ENCODE peak calls at places on chromosomes 4 and X, in five cellular contexts. One of them, this sample, is unnamed. For H3K36me3, the result is how much of the 10 kb centered on the place peaks cover.

GRCh38 chrX:13647709-13648212 is 5.2 kb upstream of the TCEANC start:
- DNase-seq in breast epithelium: no peak
- DNase-seq in uterus: peak
- DNase-seq in gastrocnemius medialis: no peak
- DNase-seq in prostate gland: no peak
- DNase-seq in this sample: peak

GRCh38 chr4:102103368-102103767 is 241.9 kb downstream of the SLC39A8 start:
- DNase-seq in breast epithelium: no peak
- DNase-seq in uterus: no peak
- DNase-seq in gastrocnemius medialis: no peak
- DNase-seq in prostate gland: no peak
- DNase-seq in this sample: no peak

GRCh38 chr4:87122252-87122651 is 98.2 kb downstream of the KLHL8 start:
- DNase-seq in breast epithelium: peak
- DNase-seq in uterus: no peak
- DNase-seq in gastrocnemius medialis: peak
- DNase-seq in prostate gland: peak
- DNase-seq in this sample: no peak

GRCh38 chr4:152877868-152878267 is 58.3 kb upstream of the FHDC1 start:
- DNase-seq in breast epithelium: no peak
- DNase-seq in uterus: no peak
- DNase-seq in gastrocnemius medialis: no peak
- DNase-seq in prostate gland: no peak
- DNase-seq in this sample: no peak

GRCh38 chrX:139120760-139121159 is 409.2 kb upstream of the FGF13 start:
- DNase-seq in breast epithelium: no peak
- DNase-seq in uterus: no peak
- DNase-seq in gastrocnemius medialis: no peak
- DNase-seq in prostate gland: no peak
- DNase-seq in this sample: no peak

GRCh38 chrX:2188316-2188715 is 312.5 kb downstream of the DHRSX start:
- DNase-seq in breast epithelium: no peak
- DNase-seq in uterus: no peak
- DNase-seq in gastrocnemius medialis: no peak
- DNase-seq in prostate gland: no peak
- DNase-seq in this sample: no peak

GRCh38 chr4:112061418-112061817 is 83.8 kb upstream of the FAM241A start:
- DNase-seq in breast epithelium: no peak
- DNase-seq in uterus: no peak
- DNase-seq in gastrocnemius medialis: no peak
- DNase-seq in prostate gland: no peak
- DNase-seq in this sample: no peak

GRCh38 chr4:141387299-141387698 is 166.6 kb downstream of the ZNF330 start:
- DNase-seq in breast epithelium: no peak
- DNase-seq in uterus: no peak
- DNase-seq in gastrocnemius medialis: no peak
- DNase-seq in prostate gland: no peak
- DNase-seq in this sample: no peak

GRCh38 chrX:15789979-15790765 is at the start of gene ZRSR2:
- DNase-seq in breast epithelium: peak
- DNase-seq in uterus: peak
- DNase-seq in gastrocnemius medialis: peak
- DNase-seq in prostate gland: peak
- DNase-seq in this sample: peak

GRCh38 chr4:11632015-11632414 is 203.3 kb upstream of the HS3ST1 start:
- DNase-seq in breast epithelium: no peak
- DNase-seq in uterus: no peak
- DNase-seq in gastrocnemius medialis: no peak
- DNase-seq in prostate gland: no peak
- DNase-seq in this sample: no peak

GRCh38 chrX:110056419-110056818 is 53.5 kb downstream of the TMEM164 start:
- DNase-seq in breast epithelium: no peak
- DNase-seq in uterus: no peak
- DNase-seq in gastrocnemius medialis: no peak
- DNase-seq in prostate gland: no peak
- DNase-seq in this sample: no peak

GRCh38 chr4:168163106-168163505 is 70.8 kb downstream of the ANXA10 start:
- DNase-seq in breast epithelium: no peak
- DNase-seq in uterus: no peak
- DNase-seq in gastrocnemius medialis: no peak
- DNase-seq in prostate gland: no peak
- DNase-seq in this sample: no peak

GRCh38 chr4:113452868-113453620 is 308.5 kb downstream of the CAMK2D start:
- DNase-seq in breast epithelium: no peak
- DNase-seq in uterus: peak
- DNase-seq in gastrocnemius medialis: no peak
- DNase-seq in prostate gland: no peak
- DNase-seq in this sample: no peak

GRCh38 chrX:650801-651200 is 20.2 kb downstream of the SHOX start:
- DNase-seq in breast epithelium: no peak
- DNase-seq in uterus: no peak
- DNase-seq in gastrocnemius medialis: no peak
- DNase-seq in prostate gland: no peak
- DNase-seq in this sample: no peak

GRCh38 chrX:649166-649565 is 18.6 kb downstream of the SHOX start:
- DNase-seq in breast epithelium: no peak
- DNase-seq in uterus: no peak
- DNase-seq in gastrocnemius medialis: no peak
- DNase-seq in prostate gland: no peak
- DNase-seq in this sample: no peak

GRCh38 chrX:653316-653715 is 22.7 kb downstream of the SHOX start:
- DNase-seq in breast epithelium: no peak
- DNase-seq in uterus: no peak
- DNase-seq in gastrocnemius medialis: no peak
- DNase-seq in prostate gland: no peak
- DNase-seq in this sample: no peak

GRCh38 chrX:651922-652775 is 21.6 kb downstream of the SHOX start:
- DNase-seq in breast epithelium: no peak
- DNase-seq in uterus: no peak
- DNase-seq in gastrocnemius medialis: no peak
- DNase-seq in prostate gland: no peak
- DNase-seq in this sample: no peak

GRCh38 chrX:650274-650673 is 19.7 kb downstream of the SHOX start:
- DNase-seq in breast epithelium: no peak
- DNase-seq in uterus: no peak
- DNase-seq in gastrocnemius medialis: no peak
- DNase-seq in prostate gland: no peak
- DNase-seq in this sample: no peak
- TF ChIP-seq POLR2A in breast epithelium: no peak
- TF ChIP-seq POLR2A in uterus: no peak
- TF ChIP-seq POLR2A in gastrocnemius medialis: no peak
- TF ChIP-seq POLR2A in prostate gland: no peak
- TF ChIP-seq POLR2A in this sample: no peak

GRCh38 chr4:10093801-10094552 is 22.6 kb downstream of the WDR1 start:
- DNase-seq in breast epithelium: peak
- DNase-seq in uterus: no peak
- DNase-seq in gastrocnemius medialis: no peak
- DNase-seq in prostate gland: no peak
- DNase-seq in this sample: no peak
- H3K36me3 ChIP-seq in breast epithelium: under half
- H3K36me3 ChIP-seq in uterus: under half
- H3K36me3 ChIP-seq in gastrocnemius medialis: under half
- H3K36me3 ChIP-seq in prostate gland: under half
- H3K36me3 ChIP-seq in this sample: under half

GRCh38 chr4:186948361-186949291 is 225.0 kb upstream of the FAT1 start:
- DNase-seq in breast epithelium: no peak
- DNase-seq in uterus: no peak
- DNase-seq in gastrocnemius medialis: no peak
- DNase-seq in prostate gland: no peak
- DNase-seq in this sample: no peak
- TF ChIP-seq CTCF in breast epithelium: no peak
- TF ChIP-seq CTCF in uterus: no peak
- TF ChIP-seq CTCF in gastrocnemius medialis: no peak
- TF ChIP-seq CTCF in prostate gland: no peak
- TF ChIP-seq CTCF in this sample: peak

GRCh38 chrX:47651043-47651905 is 911 bp upstream of the ELK1 start:
- DNase-seq in breast epithelium: no peak
- DNase-seq in uterus: no peak
- DNase-seq in gastrocnemius medialis: no peak
- DNase-seq in prostate gland: no peak
- DNase-seq in this sample: no peak

GRCh38 chrX:47649302-47649701 is 1.1 kb downstream of the ELK1 start:
- DNase-seq in breast epithelium: no peak
- DNase-seq in uterus: no peak
- DNase-seq in gastrocnemius medialis: no peak
- DNase-seq in prostate gland: no peak
- DNase-seq in this sample: no peak

GRCh38 chrX:47648376-47648775 is 2.0 kb downstream of the ELK1 start:
- DNase-seq in breast epithelium: no peak
- DNase-seq in uterus: no peak
- DNase-seq in gastrocnemius medialis: no peak
- DNase-seq in prostate gland: no peak
- DNase-seq in this sample: no peak

GRCh38 chrX:47649781-47650163 is 591 bp downstream of the ELK1 start:
- DNase-seq in breast epithelium: no peak
- DNase-seq in uterus: no peak
- DNase-seq in gastrocnemius medialis: no peak
- DNase-seq in prostate gland: no peak
- DNase-seq in this sample: no peak

GRCh38 chrX:47650164-47651042 is at the start of gene ELK1:
- DNase-seq in breast epithelium: peak
- DNase-seq in uterus: peak
- DNase-seq in gastrocnemius medialis: peak
- DNase-seq in prostate gland: peak
- DNase-seq in this sample: peak
- TF ChIP-seq POLR2A in breast epithelium: peak
- TF ChIP-seq POLR2A in uterus: peak
- TF ChIP-seq POLR2A in gastrocnemius medialis: peak
- TF ChIP-seq POLR2A in prostate gland: peak
- TF ChIP-seq POLR2A in this sample: peak

GRCh38 chr4:82367438-82368097 is 6.2 kb downstream of the HNRNPD start:
- DNase-seq in breast epithelium: no peak
- DNase-seq in uterus: no peak
- DNase-seq in gastrocnemius medialis: no peak
- DNase-seq in prostate gland: no peak
- DNase-seq in this sample: no peak
- H3K36me3 ChIP-seq in breast epithelium: under half
- H3K36me3 ChIP-seq in uterus: under half
- H3K36me3 ChIP-seq in gastrocnemius medialis: under half
- H3K36me3 ChIP-seq in prostate gland: under half
- H3K36me3 ChIP-seq in this sample: under half

GRCh38 chr4:148043990-148044645 is 312.2 kb downstream of the ARHGAP10 start:
- DNase-seq in breast epithelium: no peak
- DNase-seq in uterus: no peak
- DNase-seq in gastrocnemius medialis: peak
- DNase-seq in prostate gland: no peak
- DNase-seq in this sample: no peak

GRCh38 chr4:148041606-148042324 is 309.9 kb downstream of the ARHGAP10 start:
- DNase-seq in breast epithelium: no peak
- DNase-seq in uterus: no peak
- DNase-seq in gastrocnemius medialis: no peak
- DNase-seq in prostate gland: no peak
- DNase-seq in this sample: no peak

GRCh38 chr4:148044889-148045352 is 313.0 kb downstream of the ARHGAP10 start:
- DNase-seq in breast epithelium: no peak
- DNase-seq in uterus: no peak
- DNase-seq in gastrocnemius medialis: no peak
- DNase-seq in prostate gland: no peak
- DNase-seq in this sample: no peak
- TF ChIP-seq CTCF in breast epithelium: no peak
- TF ChIP-seq CTCF in uterus: no peak
- TF ChIP-seq CTCF in gastrocnemius medialis: no peak
- TF ChIP-seq CTCF in prostate gland: no peak
- TF ChIP-seq CTCF in this sample: no peak

DNA sequence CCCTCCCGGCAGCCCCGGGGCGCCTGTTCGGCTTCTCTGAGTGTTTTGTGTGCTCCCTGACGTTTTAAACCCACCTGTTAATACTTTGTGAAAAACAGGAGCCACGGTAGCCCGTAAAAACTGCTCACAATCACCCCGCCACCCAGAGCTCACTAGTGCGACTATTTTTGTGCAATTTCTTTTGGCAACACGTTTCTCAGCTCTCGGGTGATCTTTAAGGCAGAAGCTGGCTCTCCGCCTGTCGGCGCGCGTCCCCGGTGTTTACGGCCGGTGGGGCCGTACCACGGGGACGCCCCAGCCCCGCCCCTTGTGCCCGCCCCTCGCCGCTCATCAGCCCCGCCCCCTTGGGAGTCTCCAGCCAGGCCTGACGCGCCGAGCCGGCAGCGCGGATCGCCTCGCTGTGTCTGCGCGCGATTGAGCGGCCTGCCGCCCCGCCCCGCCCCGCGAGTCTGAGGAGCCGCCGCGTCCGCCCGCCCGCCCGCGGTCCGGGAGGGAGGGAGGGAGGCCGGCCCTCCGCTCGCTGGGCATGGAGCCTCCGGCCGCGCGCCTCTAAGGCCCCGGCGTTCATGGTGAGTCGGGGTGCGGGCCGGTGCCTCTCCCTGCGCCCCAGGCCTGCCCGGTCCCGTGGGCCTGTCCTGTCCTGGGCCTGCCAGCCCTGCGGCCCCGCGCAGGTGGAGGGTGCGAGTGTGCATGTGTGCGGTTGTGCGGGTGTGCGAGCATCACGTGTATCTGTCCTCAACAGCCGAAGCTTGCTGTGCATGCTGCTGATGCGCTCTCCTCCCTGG is 56.2 kb upstream of the TADA2B start:
- DNase-seq in breast epithelium: peak
- DNase-seq in uterus: peak
- DNase-seq in gastrocnemius medialis: peak
- DNase-seq in prostate gland: peak
- DNase-seq in this sample: peak
- TF ChIP-seq POLR2A in breast epithelium: peak
- TF ChIP-seq POLR2A in uterus: peak
- TF ChIP-seq POLR2A in gastrocnemius medialis: peak
- TF ChIP-seq POLR2A in prostate gland: peak
- TF ChIP-seq POLR2A in this sample: peak

GRCh38 chr4:3211866-3212265 is 37.1 kb upstream of the MSANTD1 start:
- DNase-seq in breast epithelium: no peak
- DNase-seq in uterus: no peak
- DNase-seq in gastrocnemius medialis: no peak
- DNase-seq in prostate gland: no peak
- DNase-seq in this sample: no peak
- H3K36me3 ChIP-seq in breast epithelium: under half
- H3K36me3 ChIP-seq in uterus: under half
- H3K36me3 ChIP-seq in gastrocnemius medialis: under half
- H3K36me3 ChIP-seq in prostate gland: under half
- H3K36me3 ChIP-seq in this sample: under half

GRCh38 chr4:139177888-139178609 is 1.0 kb upstream of the ELF2 start:
- DNase-seq in breast epithelium: peak
- DNase-seq in uterus: peak
- DNase-seq in gastrocnemius medialis: peak
- DNase-seq in prostate gland: peak
- DNase-seq in this sample: peak
- TF ChIP-seq CTCF in breast epithelium: no peak
- TF ChIP-seq CTCF in uterus: no peak
- TF ChIP-seq CTCF in gastrocnemius medialis: no peak
- TF ChIP-seq CTCF in prostate gland: no peak
- TF ChIP-seq CTCF in this sample: no peak